ENCODE peak calls at places on chromosome 12, in ten cellular contexts. One of them, this sample, is unnamed.

GRCh38 chr12:27781680-27782079 is 1.6 kb upstream of the MANSC4 start:
- DNase-seq in IMR-90: peak; percentile 67
- DNase-seq in HFFc6: no peak
- DNase-seq in upper lobe of right lung: no peak
- DNase-seq in keratinocyte: no peak
- DNase-seq in cardiac fibroblast: peak; percentile 27
- DNase-seq in BJ: no peak
- DNase-seq in neural crest cell: no peak
- DNase-seq in tibial nerve: no peak
- DNase-seq in HCT116: no peak
- DNase-seq in this sample: no peak

GRCh38 chr12:88299567-88300101 is 157.5 kb downstream of the TMTC3 start:
- DNase-seq in IMR-90: peak; percentile 98
- DNase-seq in HFFc6: peak; percentile 99
- DNase-seq in upper lobe of right lung: no peak
- DNase-seq in keratinocyte: peak; percentile 89
- DNase-seq in cardiac fibroblast: peak; percentile 98
- DNase-seq in BJ: peak; percentile 95
- DNase-seq in neural crest cell: no peak
- DNase-seq in tibial nerve: no peak
- DNase-seq in HCT116: peak; percentile 34
- DNase-seq in this sample: no peak

GRCh38 chr12:89448526-89448925 is 76.1 kb downstream of the GALNT4 start:
- DNase-seq in IMR-90: no peak
- DNase-seq in HFFc6: no peak
- DNase-seq in upper lobe of right lung: no peak
- DNase-seq in keratinocyte: no peak
- DNase-seq in cardiac fibroblast: no peak
- DNase-seq in BJ: no peak
- DNase-seq in neural crest cell: no peak
- DNase-seq in tibial nerve: no peak
- DNase-seq in HCT116: no peak
- DNase-seq in this sample: no peak

GRCh38 chr12:29448157-29448556 is 49.3 kb downstream of the OVCH1 start:
- DNase-seq in IMR-90: no peak
- DNase-seq in HFFc6: no peak
- DNase-seq in upper lobe of right lung: no peak
- DNase-seq in keratinocyte: no peak
- DNase-seq in cardiac fibroblast: no peak
- DNase-seq in BJ: no peak
- DNase-seq in neural crest cell: no peak
- DNase-seq in tibial nerve: no peak
- DNase-seq in HCT116: no peak
- DNase-seq in this sample: no peak

GRCh38 chr12:65826513-65827171 is 2.4 kb downstream of the HMGA2 start:
- DNase-seq in IMR-90: peak; percentile 67
- DNase-seq in HFFc6: peak; percentile 77
- DNase-seq in upper lobe of right lung: no peak
- DNase-seq in keratinocyte: no peak
- DNase-seq in cardiac fibroblast: peak; percentile 74
- DNase-seq in BJ: peak; percentile 41
- DNase-seq in neural crest cell: no peak
- DNase-seq in tibial nerve: no peak
- DNase-seq in HCT116: no peak
- DNase-seq in this sample: no peak

GRCh38 chr12:6825398-6826124 is 2.6 kb upstream of the P3H3 start:
- DNase-seq in IMR-90: peak; percentile 84
- DNase-seq in HFFc6: peak; percentile 73
- DNase-seq in upper lobe of right lung: peak; percentile 89
- DNase-seq in keratinocyte: peak; percentile 40
- DNase-seq in cardiac fibroblast: peak; percentile 90
- DNase-seq in BJ: no peak
- DNase-seq in neural crest cell: peak; percentile 96
- DNase-seq in tibial nerve: peak; percentile 88
- DNase-seq in HCT116: peak; percentile 47
- DNase-seq in this sample: no peak

GRCh38 chr12:26830783-26831601 is 2.0 kb downstream of the ITPR2 start:
- DNase-seq in IMR-90: no peak
- DNase-seq in HFFc6: no peak
- DNase-seq in upper lobe of right lung: no peak
- DNase-seq in keratinocyte: no peak
- DNase-seq in cardiac fibroblast: no peak
- DNase-seq in BJ: no peak
- DNase-seq in neural crest cell: no peak
- DNase-seq in tibial nerve: no peak
- DNase-seq in HCT116: no peak
- DNase-seq in this sample: no peak

GRCh38 chr12:77742631-77743030 is 88.1 kb upstream of the NAV3 start:
- DNase-seq in IMR-90: no peak
- DNase-seq in HFFc6: no peak
- DNase-seq in upper lobe of right lung: no peak
- DNase-seq in keratinocyte: no peak
- DNase-seq in cardiac fibroblast: no peak
- DNase-seq in BJ: no peak
- DNase-seq in neural crest cell: no peak
- DNase-seq in tibial nerve: no peak
- DNase-seq in HCT116: no peak
- DNase-seq in this sample: no peak

GRCh38 chr12:50579757-50580267 is 75.0 kb downstream of the DIP2B start:
- DNase-seq in IMR-90: peak; percentile 60
- DNase-seq in HFFc6: peak; percentile 69
- DNase-seq in upper lobe of right lung: no peak
- DNase-seq in keratinocyte: peak; percentile 44
- DNase-seq in cardiac fibroblast: peak; percentile 77
- DNase-seq in BJ: no peak
- DNase-seq in neural crest cell: no peak
- DNase-seq in tibial nerve: no peak
- DNase-seq in HCT116: no peak
- DNase-seq in this sample: no peak

GRCh38 chr12:53500119-53500775 is 836 bp upstream of the TARBP2 start:
- DNase-seq in IMR-90: peak; percentile 65
- DNase-seq in HFFc6: peak; percentile 47
- DNase-seq in upper lobe of right lung: peak; percentile 79
- DNase-seq in keratinocyte: no peak
- DNase-seq in cardiac fibroblast: peak; percentile 89
- DNase-seq in BJ: no peak
- DNase-seq in neural crest cell: no peak
- DNase-seq in tibial nerve: peak; percentile 91
- DNase-seq in HCT116: no peak
- DNase-seq in this sample: no peak

GRCh38 chr12:25458047-25458552 is 95.0 kb downstream of the LMNTD1 start:
- DNase-seq in IMR-90: peak; percentile 97
- DNase-seq in HFFc6: peak; percentile 99
- DNase-seq in upper lobe of right lung: no peak
- DNase-seq in keratinocyte: peak; percentile 78
- DNase-seq in cardiac fibroblast: peak; percentile 92
- DNase-seq in BJ: peak; percentile 87
- DNase-seq in neural crest cell: no peak
- DNase-seq in tibial nerve: peak; percentile 44
- DNase-seq in HCT116: peak; percentile 95
- DNase-seq in this sample: no peak

GRCh38 chr12:110906088-110906487 is 14.3 kb downstream of the MYL2 start:
- DNase-seq in IMR-90: no peak
- DNase-seq in HFFc6: no peak
- DNase-seq in upper lobe of right lung: no peak
- DNase-seq in keratinocyte: no peak
- DNase-seq in cardiac fibroblast: no peak
- DNase-seq in BJ: no peak
- DNase-seq in neural crest cell: no peak
- DNase-seq in tibial nerve: no peak
- DNase-seq in HCT116: no peak
- DNase-seq in this sample: no peak

GRCh38 chr12:94458882-94459772 is 540 bp downstream of the CEP83 start:
- DNase-seq in IMR-90: peak; percentile 48
- DNase-seq in HFFc6: peak; percentile 32
- DNase-seq in upper lobe of right lung: no peak
- DNase-seq in keratinocyte: no peak
- DNase-seq in cardiac fibroblast: peak; percentile 50
- DNase-seq in BJ: peak; percentile 3
- DNase-seq in neural crest cell: no peak
- DNase-seq in tibial nerve: peak; percentile 6
- DNase-seq in HCT116: peak; percentile 24
- DNase-seq in this sample: no peak

DNA sequence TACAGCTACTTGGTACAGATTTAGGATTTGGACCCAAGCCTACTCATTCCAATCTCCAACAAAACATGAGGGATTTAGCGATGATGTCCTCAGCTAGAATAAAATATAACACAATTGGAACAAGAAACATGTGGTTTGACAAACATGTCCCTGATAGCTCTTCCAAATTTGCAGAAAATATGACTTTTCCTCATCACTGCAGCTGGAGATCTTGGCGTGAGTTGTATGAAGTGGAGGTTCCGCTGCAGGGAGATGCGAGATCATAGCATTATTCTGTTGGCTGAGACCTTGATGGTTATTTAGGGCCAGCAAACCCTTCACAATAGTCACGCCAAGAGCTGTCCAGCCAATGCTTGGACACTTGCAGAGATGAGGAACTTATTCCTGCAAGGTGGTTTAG is 413.4 kb upstream of the TBX3 start:
- DNase-seq in IMR-90: no peak
- DNase-seq in HFFc6: no peak
- DNase-seq in upper lobe of right lung: no peak
- DNase-seq in keratinocyte: no peak
- DNase-seq in cardiac fibroblast: no peak
- DNase-seq in BJ: no peak
- DNase-seq in neural crest cell: no peak
- DNase-seq in tibial nerve: no peak
- DNase-seq in HCT116: no peak
- DNase-seq in this sample: no peak
- TF ChIP-seq CTCF in IMR-90: no peak
- TF ChIP-seq CTCF in HFFc6: no peak
- TF ChIP-seq CTCF in upper lobe of right lung: no peak
- TF ChIP-seq CTCF in keratinocyte: no peak
- TF ChIP-seq CTCF in cardiac fibroblast: no peak
- TF ChIP-seq CTCF in BJ: no peak
- TF ChIP-seq CTCF in neural crest cell: no peak
- TF ChIP-seq CTCF in tibial nerve: no peak
- TF ChIP-seq CTCF in HCT116: no peak
- TF ChIP-seq CTCF in this sample: no peak

DNA sequence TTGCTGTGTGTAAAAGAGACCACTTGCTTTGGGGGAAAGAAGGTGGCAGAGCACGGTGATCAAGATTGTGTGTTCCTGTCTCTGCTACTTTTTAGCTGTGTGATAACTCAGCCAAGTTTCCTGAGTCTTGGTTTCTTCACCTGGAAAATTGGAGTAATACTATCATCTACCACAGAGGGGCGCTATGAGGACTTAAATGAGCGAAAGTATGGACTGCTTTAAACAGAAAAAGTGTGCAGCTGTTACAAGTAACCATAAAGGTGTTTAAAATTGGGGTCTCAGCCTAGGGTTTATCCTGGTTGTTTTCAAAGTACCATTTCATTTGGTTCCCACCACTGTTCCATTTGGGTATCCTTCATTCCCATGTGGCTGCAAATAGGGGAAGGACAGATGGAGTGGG is 65.9 kb upstream of the WSCD2 start:
- DNase-seq in IMR-90: no peak
- DNase-seq in HFFc6: no peak
- DNase-seq in upper lobe of right lung: no peak
- DNase-seq in keratinocyte: no peak
- DNase-seq in cardiac fibroblast: no peak
- DNase-seq in BJ: no peak
- DNase-seq in neural crest cell: peak; percentile 29
- DNase-seq in tibial nerve: peak; percentile 36
- DNase-seq in HCT116: peak; percentile 35
- DNase-seq in this sample: no peak
- TF ChIP-seq CTCF in IMR-90: peak; percentile 20
- TF ChIP-seq CTCF in HFFc6: peak; percentile 24
- TF ChIP-seq CTCF in upper lobe of right lung: peak; percentile 25
- TF ChIP-seq CTCF in keratinocyte: peak; percentile 32
- TF ChIP-seq CTCF in cardiac fibroblast: peak; percentile 10
- TF ChIP-seq CTCF in BJ: peak; percentile 18
- TF ChIP-seq CTCF in neural crest cell: peak; percentile 65
- TF ChIP-seq CTCF in tibial nerve: no peak
- TF ChIP-seq CTCF in HCT116: peak; percentile 76
- TF ChIP-seq CTCF in this sample: peak; percentile 68

DNA sequence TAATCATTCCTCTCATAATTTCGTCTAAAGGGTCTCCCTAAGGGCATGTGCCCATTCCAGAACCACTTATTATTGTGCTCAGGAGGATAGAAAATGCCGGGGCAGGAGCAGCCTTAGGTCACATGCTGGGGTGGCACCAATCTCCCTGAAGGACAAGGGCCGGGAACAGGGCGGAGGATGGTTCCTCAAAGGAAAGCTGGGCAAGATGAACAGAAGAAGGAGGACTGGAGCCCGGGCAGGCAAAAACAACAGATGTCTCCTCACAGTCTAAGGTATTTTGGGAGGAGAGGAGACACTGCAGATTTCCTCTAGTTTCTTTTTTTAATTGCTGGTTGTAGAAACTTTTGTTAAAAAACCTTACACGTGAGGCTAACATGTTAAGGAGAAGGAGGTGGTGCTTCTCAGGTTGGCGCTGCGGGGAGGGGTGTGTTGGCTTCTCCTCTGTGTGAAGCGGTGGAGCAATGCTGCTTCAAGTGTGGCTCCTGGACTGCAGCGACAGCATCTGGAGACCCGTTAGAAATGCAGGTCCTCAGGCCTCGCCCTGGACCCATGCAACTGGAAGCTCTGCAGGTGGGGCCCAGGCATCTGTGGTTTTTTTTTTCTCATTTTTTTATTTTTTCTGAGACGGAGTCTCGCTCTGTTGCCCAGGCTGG is 164.8 kb downstream of the AACS start:
- DNase-seq in IMR-90: no peak
- DNase-seq in HFFc6: no peak
- DNase-seq in upper lobe of right lung: no peak
- DNase-seq in keratinocyte: no peak
- DNase-seq in cardiac fibroblast: no peak
- DNase-seq in BJ: no peak
- DNase-seq in neural crest cell: no peak
- DNase-seq in tibial nerve: no peak
- DNase-seq in HCT116: no peak
- DNase-seq in this sample: no peak
- TF ChIP-seq CTCF in IMR-90: no peak
- TF ChIP-seq CTCF in HFFc6: no peak
- TF ChIP-seq CTCF in upper lobe of right lung: no peak
- TF ChIP-seq CTCF in keratinocyte: no peak
- TF ChIP-seq CTCF in cardiac fibroblast: no peak
- TF ChIP-seq CTCF in BJ: no peak
- TF ChIP-seq CTCF in neural crest cell: no peak
- TF ChIP-seq CTCF in tibial nerve: no peak
- TF ChIP-seq CTCF in HCT116: no peak
- TF ChIP-seq CTCF in this sample: no peak

DNA sequence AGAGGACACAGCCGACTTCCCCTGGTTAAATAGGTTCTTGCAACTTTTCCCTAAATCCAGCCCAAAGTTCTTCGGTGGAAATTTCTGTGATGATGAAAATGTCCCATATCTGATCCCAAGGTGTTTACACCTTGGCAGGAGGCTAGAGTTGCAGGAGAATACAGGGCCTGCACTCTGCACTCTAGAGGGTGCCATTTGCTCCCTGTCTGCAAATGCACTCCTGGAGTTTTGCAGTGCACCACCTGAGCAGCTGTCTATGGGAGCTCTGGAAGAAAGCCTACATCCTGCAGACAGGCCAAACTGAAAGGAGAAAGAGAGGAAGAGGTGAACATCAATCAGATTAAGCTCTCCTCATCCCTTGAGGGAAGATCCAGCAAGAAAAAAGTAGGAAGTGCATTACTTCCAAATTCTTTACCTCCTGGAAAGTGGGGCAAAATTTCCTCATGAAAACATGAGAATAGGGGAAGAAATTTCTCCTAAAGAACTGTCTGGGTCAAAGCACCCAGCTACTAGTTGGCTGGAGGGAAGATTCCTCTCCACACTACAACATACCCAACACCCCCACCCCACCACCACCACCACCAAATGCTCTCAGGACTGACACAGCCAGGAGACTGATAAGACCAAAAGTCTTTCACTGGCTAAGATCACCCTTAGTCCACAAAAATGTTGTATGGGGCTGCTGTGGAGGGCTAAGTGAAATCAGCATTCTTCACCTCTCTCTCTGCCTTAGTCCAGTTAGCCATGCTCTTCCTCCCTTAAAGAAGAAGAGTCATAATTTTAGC is 106.4 kb downstream of the NUAK1 start:
- DNase-seq in IMR-90: peak; percentile 22
- DNase-seq in HFFc6: no peak
- DNase-seq in upper lobe of right lung: no peak
- DNase-seq in keratinocyte: no peak
- DNase-seq in cardiac fibroblast: no peak
- DNase-seq in BJ: no peak
- DNase-seq in neural crest cell: no peak
- DNase-seq in tibial nerve: no peak
- DNase-seq in HCT116: no peak
- DNase-seq in this sample: no peak
- TF ChIP-seq CTCF in IMR-90: peak; percentile 6
- TF ChIP-seq CTCF in HFFc6: peak; percentile 18
- TF ChIP-seq CTCF in upper lobe of right lung: no peak
- TF ChIP-seq CTCF in keratinocyte: peak; percentile 27
- TF ChIP-seq CTCF in cardiac fibroblast: no peak
- TF ChIP-seq CTCF in BJ: no peak
- TF ChIP-seq CTCF in neural crest cell: no peak
- TF ChIP-seq CTCF in tibial nerve: no peak
- TF ChIP-seq CTCF in HCT116: peak; percentile 19
- TF ChIP-seq CTCF in this sample: peak; percentile 19